ENCODE peak calls at places on chromosomes 4 and X, in five cellular contexts. M, P, F, X and A are unnamed samples.

GRCh38 chr4:43411226-43411625 is 518.7 kb downstream of the GRXCR1 start:
- DNase-seq in P (peak; percentile 30), M (no peak), X (no peak), F (peak; percentile 36), A (peak; percentile 18)

GRCh38 chr4:107577743-107578142 is 142.3 kb downstream of the PAPSS1 start:
- DNase-seq in P (no peak), M (no peak), F (no peak), X (no peak), A (no peak)

GRCh38 chr4:122259849-122260248 is 107.7 kb downstream of the BLTP1 start:
- DNase-seq in X (no peak), M (no peak), P (no peak), F (no peak), A (no peak)

GRCh38 chr4:89290727-89291126 is 16.9 kb downstream of the GPRIN3 start:
- DNase-seq in M (no peak), P (no peak), F (no peak), X (no peak), A (no peak)

GRCh38 chrX:19956923-19957322 is 33.9 kb downstream of the BCLAF3 start:
- DNase-seq in X (no peak), M (no peak), P (peak; percentile 55), F (peak; percentile 59), A (no peak)

GRCh38 chr4:23476514-23477090 is 413.2 kb downstream of the PPARGC1A start:
- DNase-seq in X (no peak), M (no peak), F (no peak), P (no peak), A (no peak)

GRCh38 chr4:53021709-53022108 is 159.6 kb downstream of the RASL11B start:
- DNase-seq in X (no peak), F (no peak), M (no peak), P (no peak), A (no peak)

GRCh38 chrX:11337292-11338009 is 44.2 kb downstream of the AMELX start:
- DNase-seq in M (no peak), X (no peak), P (no peak), F (no peak), A (no peak)

DNA sequence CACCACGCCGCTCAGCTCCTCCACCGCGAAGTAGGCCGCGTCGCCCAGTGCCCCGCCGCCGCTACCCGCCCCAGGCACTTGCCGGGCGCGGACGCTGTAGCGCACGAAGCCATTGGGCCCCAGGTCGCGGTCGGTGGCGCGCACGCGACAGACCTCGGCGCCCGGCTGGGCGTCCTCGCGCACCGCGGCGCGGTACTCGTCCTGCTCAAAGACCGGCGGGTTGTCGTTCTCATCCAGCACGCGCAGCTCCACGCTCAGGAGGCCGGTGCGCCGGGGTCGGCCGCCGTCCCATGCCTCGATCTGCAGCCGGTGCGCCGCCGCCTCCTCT is 1.4 kb downstream of the DCHS2 start:
- DNase-seq in F (no peak), X (no peak), M (peak; percentile 67), P (no peak), A (no peak)
- H3K4me3 ChIP-seq in F (no peak overlapping the region), X (no peak overlapping the region), M (peak overlapping the region; percentile 79), P (no peak overlapping the region), A (no peak overlapping the region)

GRCh38 chr4:55395218-55395528 is 584 bp upstream of the TMEM165 start:
- DNase-seq in X (no peak), M (no peak), F (no peak), P (no peak), A (no peak)
- TF ChIP-seq CTCF in X (no peak), M (no peak), F (peak; percentile 18), P (no peak), A (no peak)

GRCh38 chr4:112523764-112524505 is 8.0 kb upstream of the NEUROG2 start:
- DNase-seq in X (no peak), M (peak; percentile 96), F (no peak), P (no peak), A (peak; percentile 35)
- H3K4me3 ChIP-seq in X (peak overlapping the region; percentile 59), M (peak overlapping the region; percentile 57), F (peak overlapping the region; percentile 40), P (peak overlapping the region; percentile 58), A (peak overlapping the region; percentile 43)

GRCh38 chr4:152579916-152580315 is 44.0 kb upstream of the FBXW7 start:
- DNase-seq in F (no peak), P (no peak), M (no peak), X (no peak), A (no peak)

GRCh38 chr4:152585036-152585439 is 49.1 kb upstream of the FBXW7 start:
- DNase-seq in M (no peak), X (no peak), F (no peak), P (no peak), A (no peak)

GRCh38 chr4:152579107-152579764 is 43.3 kb upstream of the FBXW7 start:
- DNase-seq in X (no peak), P (no peak), M (no peak), F (no peak), A (no peak)

GRCh38 chr4:152578670-152579069 is 42.8 kb upstream of the FBXW7 start:
- DNase-seq in P (no peak), X (no peak), F (no peak), M (peak; percentile 34), A (no peak)

GRCh38 chr4:152581536-152582160 is 45.8 kb upstream of the FBXW7 start:
- DNase-seq in X (peak; percentile 46), P (no peak), F (no peak), M (peak; percentile 50), A (no peak)
- TF ChIP-seq CTCF in X (peak; percentile 60), P (no peak), F (no peak), M (peak; percentile 65), A (peak; percentile 29)

GRCh38 chrX:45806410-45807121 is 605.9 kb upstream of the DIPK2B start:
- DNase-seq in X (peak; percentile 84), M (no peak), F (peak; percentile 98), P (peak; percentile 97), A (peak; percentile 80)
- H3K4me3 ChIP-seq in X (peak overlapping the region; percentile 46), M (no peak overlapping the region), F (peak overlapping the region; percentile 58), P (peak overlapping the region; percentile 57), A (peak overlapping the region; percentile 52)

GRCh38 chrX:111447298-111447697 is 35.3 kb upstream of the DCX start:
- DNase-seq in P (peak; percentile 1), F (peak; percentile 5), M (peak; percentile 57), X (no peak), A (peak; percentile 0)
- TF ChIP-seq CTCF in P (peak; percentile 23), F (no peak), M (peak; percentile 62), X (peak; percentile 25), A (no peak)

GRCh38 chr4:102808009-102808408 is 19.3 kb downstream of the UBE2D3 start:
- DNase-seq in M (no peak), X (no peak), P (no peak), F (no peak), A (no peak)
- H3K4me3 ChIP-seq in M (no peak overlapping the region), X (no peak overlapping the region), P (no peak overlapping the region), F (no peak overlapping the region), A (no peak overlapping the region)

GRCh38 chr4:100935090-100935489 is 412.2 kb downstream of the PPP3CA start:
- DNase-seq in X (no peak), P (no peak), M (peak; percentile 14), F (peak; percentile 3), A (peak; percentile 13)
- TF ChIP-seq CTCF in X (peak; percentile 55), P (peak; percentile 25), M (peak; percentile 52), F (no peak), A (peak; percentile 35)

GRCh38 chrX:39819921-39820849 is 277.6 kb downstream of the BCOR start:
- DNase-seq in P (no peak), X (no peak), F (no peak), M (peak; percentile 36), A (peak; percentile 56)

GRCh38 chrX:39821011-39821708 is 276.6 kb downstream of the BCOR start:
- DNase-seq in F (peak; percentile 42), X (no peak), M (peak; percentile 53), P (peak; percentile 16), A (no peak)

GRCh38 chrX:39822133-39822748 is 275.5 kb downstream of the BCOR start:
- DNase-seq in P (no peak), X (no peak), M (peak; percentile 24), F (no peak), A (no peak)

GRCh38 chrX:39823424-39823823 is 274.3 kb downstream of the BCOR start:
- DNase-seq in M (no peak), F (no peak), X (no peak), P (no peak), A (no peak)

DNA sequence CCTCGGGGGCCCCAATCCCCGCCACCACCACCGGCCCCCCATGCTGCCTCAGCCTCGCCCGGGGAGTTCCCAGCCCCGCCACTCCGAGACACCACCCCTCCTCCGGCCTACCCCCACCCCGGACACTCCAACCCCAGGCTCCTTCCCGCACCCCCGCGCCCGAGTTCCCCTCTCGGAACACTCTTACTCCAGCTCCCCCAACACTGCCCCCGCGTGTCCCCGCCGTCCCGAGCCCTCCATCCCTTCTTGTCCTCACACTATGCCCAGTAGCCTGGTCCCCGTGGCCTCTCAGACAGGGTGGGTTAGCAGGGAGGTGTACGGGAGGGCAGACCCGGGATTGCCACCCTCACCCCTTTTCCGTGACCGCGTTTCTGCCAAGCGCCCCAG is 276.1 kb downstream of the BCOR start:
- DNase-seq in X (no peak), P (no peak), M (no peak), F (no peak), A (no peak)
- H3K4me3 ChIP-seq in X (peak overlapping the region; percentile 33), P (no peak overlapping the region), M (peak overlapping the region; percentile 49), F (peak overlapping the region; percentile 42), A (no peak overlapping the region)